ENCODE peak calls at places on chromosomes 13 and 19, in five cellular contexts. K, X, N, S and U are unnamed samples.

GRCh38 chr19:51143486-51143885 is 1.4 kb downstream of the SIGLEC7 start:
- DNase-seq in K (no peak), X (no peak), N (no peak), S (no peak), U (no peak)

GRCh38 chr13:84668637-84669036 is 786.4 kb upstream of the SLITRK1 start:
- DNase-seq in K (no peak), X (no peak), N (no peak), S (no peak), U (no peak)

GRCh38 chr19:56133858-56134654 is 7.0 kb upstream of the ZNF444 start:
- DNase-seq in K (no peak), X (no peak), N (no peak), S (no peak), U (no peak)

GRCh38 chr13:105165449-105166125 is 1369.9 kb downstream of the EFNB2 start:
- DNase-seq in K (no peak), X (no peak), N (no peak), S (no peak), U (peak; percentile 15)

GRCh38 chr13:29849071-29849541 is 1.3 kb downstream of the UBL3 start:
- DNase-seq in K (no peak), X (no peak), N (no peak), S (peak; percentile 13), U (no peak)

GRCh38 chr13:44293908-44294735 is 79.5 kb upstream of the SERP2 start:
- DNase-seq in K (no peak), X (no peak), N (no peak), S (no peak), U (no peak)

GRCh38 chr13:96984061-96984508 is 10.2 kb downstream of the OXGR1 start:
- DNase-seq in K (no peak), X (no peak), N (no peak), S (no peak), U (peak; percentile 9)

GRCh38 chr13:46739447-46740125 is 57.4 kb downstream of the ESD start:
- DNase-seq in K (no peak), X (no peak), N (no peak), S (no peak), U (no peak)

GRCh38 chr19:45306522-45307027 is 16.1 kb downstream of the CKM start:
- DNase-seq in K (no peak), X (no peak), N (no peak), S (no peak), U (no peak)

GRCh38 chr19:6126335-6126974 is 9.0 kb upstream of the ACSBG2 start:
- DNase-seq in K (peak; percentile 91), X (no peak), N (peak; percentile 70), S (peak; percentile 67), U (peak; percentile 71)

GRCh38 chr19:38985262-38985661 is 9.7 kb upstream of the FBXO17 start:
- DNase-seq in K (no peak), X (no peak), N (no peak), S (no peak), U (no peak)

DNA sequence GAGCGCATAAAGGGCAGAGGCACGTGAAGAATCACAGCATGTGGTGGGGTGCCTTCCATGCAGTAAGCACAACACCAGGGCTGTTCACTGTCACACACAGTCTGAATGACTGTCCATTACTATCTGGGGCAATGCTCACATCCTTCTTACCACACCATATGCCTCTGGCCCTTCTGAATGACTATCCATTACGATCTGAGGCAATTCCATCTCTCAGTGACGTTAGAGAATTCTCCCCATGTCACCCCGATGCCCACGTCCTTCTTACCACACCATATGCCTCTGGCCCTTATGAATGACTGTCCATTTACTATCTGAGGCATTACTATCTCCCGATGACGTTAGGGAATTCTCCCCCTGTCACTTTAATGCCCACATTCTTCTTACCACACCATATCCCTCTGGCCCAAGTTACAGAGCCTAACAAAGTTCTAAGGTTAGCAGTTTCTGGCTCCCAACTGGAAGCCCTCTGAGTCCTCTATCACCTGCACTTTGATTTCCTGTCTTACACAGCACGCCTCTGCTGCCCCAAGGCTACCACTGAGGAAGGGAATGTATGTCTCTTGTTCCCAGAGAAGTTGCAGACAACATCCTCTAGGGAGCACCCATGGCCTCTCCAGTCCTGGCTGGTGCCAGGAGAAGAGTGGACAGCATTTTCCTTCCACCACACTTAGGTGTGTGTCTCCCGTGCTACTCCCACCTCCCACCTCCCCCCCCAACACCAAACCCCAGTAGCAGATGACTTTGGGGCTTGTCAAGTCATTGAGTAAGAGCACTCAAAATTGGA is 154.8 kb downstream of the COG6 start:
- DNase-seq in K (no peak), X (no peak), N (no peak), S (no peak), U (no peak)
- TF ChIP-seq CTCF in K (no peak), X (peak; percentile 42), N (no peak), S (no peak), U (no peak)

GRCh38 chr13:98822238-98822606 is 69.8 kb upstream of the SLC15A1 start:
- DNase-seq in K (no peak), X (no peak), N (no peak), S (no peak), U (no peak)

GRCh38 chr13:98821372-98822237 is 69.1 kb upstream of the SLC15A1 start:
- DNase-seq in K (no peak), X (no peak), N (no peak), S (peak; percentile 51), U (no peak)

GRCh38 chr13:98824376-98825160 is 72.1 kb upstream of the SLC15A1 start:
- DNase-seq in K (no peak), X (no peak), N (no peak), S (no peak), U (no peak)

GRCh38 chr13:98825659-98826058 is 73.2 kb upstream of the SLC15A1 start:
- DNase-seq in K (no peak), X (no peak), N (no peak), S (no peak), U (no peak)

DNA sequence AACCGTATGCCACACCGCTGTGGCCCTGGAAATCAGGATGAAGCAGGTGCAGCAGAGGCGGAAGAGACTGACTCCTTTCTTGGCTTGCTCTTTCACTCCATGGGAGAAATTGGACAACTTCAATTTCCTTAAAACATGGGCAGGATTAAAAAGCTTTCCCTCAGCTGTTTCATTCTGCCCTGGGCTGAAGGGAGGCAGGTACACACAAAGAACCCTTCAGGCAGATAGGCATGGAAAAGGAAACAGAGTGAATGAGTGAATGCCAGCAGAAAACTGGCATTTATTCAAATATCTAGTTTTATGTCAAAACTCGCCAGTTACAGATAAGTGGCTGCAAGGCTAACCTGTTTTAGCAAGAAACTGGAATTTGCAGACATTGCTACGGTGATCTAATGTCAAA is 71.0 kb upstream of the SLC15A1 start:
- DNase-seq in K (no peak), X (no peak), N (no peak), S (no peak), U (no peak)
- TF ChIP-seq POLR2A in K (no peak), X (no peak), N (no peak), S (no peak), U (no peak)

DNA sequence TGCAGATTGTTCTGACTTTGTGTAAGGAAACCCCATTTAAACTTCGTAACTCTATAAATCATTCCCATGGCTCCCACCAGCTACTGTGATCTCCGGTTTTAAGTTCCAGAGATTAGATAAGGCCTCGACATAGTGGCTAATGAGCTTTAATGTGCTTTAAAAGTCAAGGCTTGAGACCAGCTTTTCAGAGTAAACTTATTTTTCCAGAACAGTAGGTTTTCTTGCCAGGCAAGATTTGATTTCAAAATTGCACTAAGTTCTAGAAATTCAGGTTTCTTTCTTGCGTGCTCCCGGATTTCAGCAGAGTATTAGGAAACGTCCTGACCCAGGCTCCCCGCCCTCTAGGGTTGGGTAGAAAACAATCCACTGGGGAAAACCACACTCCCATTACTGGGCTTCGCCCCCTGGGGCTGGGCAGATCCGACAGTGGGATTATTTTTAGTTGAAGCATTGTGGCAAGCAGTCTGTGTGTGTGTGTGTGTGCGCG is 43.3 kb downstream of the CRYL1 start:
- DNase-seq in K (no peak), X (no peak), N (no peak), S (no peak), U (no peak)
- TF ChIP-seq SRF in K (no peak), X (no peak), N (no peak), S (no peak), U (no peak)

GRCh38 chr19:48194041-48194871 is 23.8 kb downstream of the ZSWIM9 start:
- DNase-seq in K (no peak), X (no peak), N (peak; percentile 38), S (peak; percentile 18), U (no peak)
- TF ChIP-seq CTCF in K (no peak), X (peak; percentile 60), N (peak; percentile 48), S (peak; percentile 60), U (peak; percentile 53)

DNA sequence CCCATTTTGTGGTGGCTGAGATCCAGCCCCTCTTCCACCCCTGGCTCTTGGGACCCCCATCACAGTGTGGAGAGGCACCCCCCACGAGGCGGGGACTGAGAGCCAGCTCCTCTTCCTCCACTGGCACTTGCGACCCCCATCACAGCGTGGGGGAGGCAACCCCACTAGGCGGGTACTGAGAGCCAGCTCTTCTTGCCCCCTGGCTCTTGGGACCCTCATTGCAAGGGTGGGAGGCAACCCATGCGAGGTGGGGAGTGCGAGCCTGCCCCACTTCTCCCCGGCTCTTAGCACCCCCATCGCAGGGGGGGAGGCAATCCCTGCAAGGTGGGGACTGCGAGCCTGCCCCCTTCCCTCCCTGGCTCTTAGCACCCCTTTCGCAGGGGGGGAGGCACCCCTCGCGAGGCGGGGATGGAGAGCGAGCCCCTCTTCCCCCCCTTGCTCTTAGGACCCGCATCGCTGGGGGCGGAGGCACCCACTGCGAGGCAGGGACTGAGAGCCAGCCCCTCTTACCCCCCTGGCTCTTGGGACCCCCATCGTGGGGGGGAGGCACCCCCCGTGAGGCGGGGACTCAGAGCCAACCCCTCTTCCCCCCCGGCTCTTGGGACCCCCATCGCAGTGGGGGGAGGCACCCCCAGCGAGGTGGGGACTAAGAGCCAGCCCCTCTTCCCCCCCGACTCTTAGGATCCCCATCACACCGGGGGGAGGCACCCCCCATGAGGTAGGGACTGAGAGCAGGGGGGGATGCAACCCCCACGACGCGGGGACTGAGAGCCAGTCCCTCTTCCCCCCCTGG is 364.6 kb upstream of the SPRY2 start:
- DNase-seq in K (no peak), X (no peak), N (no peak), S (no peak), U (no peak)
- TF ChIP-seq POLR2A in K (no peak), X (no peak), N (no peak), S (no peak), U (no peak)

GRCh38 chr13:50198508-50198907 is 183.3 kb downstream of the KCNRG start:
- DNase-seq in K (no peak), X (no peak), N (no peak), S (no peak), U (no peak)
- TF ChIP-seq SRF in K (no peak), X (no peak), N (no peak), S (no peak), U (no peak)

DNA sequence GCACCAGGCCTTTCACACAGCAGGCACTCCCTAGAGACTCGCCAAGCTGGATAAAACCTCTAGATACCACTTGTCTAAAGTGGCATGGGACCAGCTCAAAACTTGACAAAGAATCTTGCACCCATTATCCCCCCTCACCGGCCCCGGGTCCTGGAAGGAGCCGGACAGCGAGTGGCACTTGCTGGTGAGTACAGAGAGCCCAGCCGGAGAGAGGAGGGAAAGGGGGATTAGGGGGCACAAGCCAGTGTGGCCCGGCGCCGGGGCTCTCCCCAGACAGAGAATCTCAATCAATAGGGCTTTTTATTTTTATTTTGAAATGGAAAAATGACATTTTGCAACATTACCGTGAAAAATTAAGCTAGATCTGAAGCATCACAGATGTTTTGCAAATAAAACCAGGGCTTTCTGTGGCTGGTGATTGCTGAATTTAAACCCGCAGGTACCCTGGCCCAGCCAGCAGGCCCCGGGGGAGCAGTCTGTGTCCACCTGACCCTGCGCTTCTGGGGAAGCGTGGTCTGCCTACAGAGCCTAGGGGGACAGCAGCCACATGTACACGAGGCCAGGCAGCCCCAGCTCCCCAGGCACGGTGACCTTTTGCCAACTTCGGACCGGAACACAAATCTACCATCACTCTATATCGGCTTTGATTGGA is 10.0 kb upstream of the VSTM2B start:
- DNase-seq in K (no peak), X (no peak), N (no peak), S (no peak), U (no peak)
- TF ChIP-seq CTCF in K (no peak), X (no peak), N (no peak), S (no peak), U (no peak)